ENCODE peak calls at places on chromosomes 7 and 10, in seven cellular contexts. One of them, this sample, is unnamed. For H3K4me1 and H3K36me3, the result is how much of the 10 kb centered on the place peaks cover.

GRCh38 chr7:20484366-20484765 is 131.1 kb upstream of the ABCB5 start:
- DNase-seq in stomach: no peak
- DNase-seq in tibial nerve: no peak
- DNase-seq in upper lobe of right lung: no peak
- DNase-seq in fibroblast of lung: peak
- DNase-seq in A673: peak
- DNase-seq in mesenchymal stem cell: no peak
- DNase-seq in this sample: no peak

GRCh38 chr10:50594012-50594411 is 29.7 kb downstream of the SGMS1 start:
- DNase-seq in mesenchymal stem cell: peak
- DNase-seq in stomach: no peak
- DNase-seq in tibial nerve: no peak
- DNase-seq in upper lobe of right lung: no peak
- DNase-seq in fibroblast of lung: peak
- DNase-seq in A673: peak
- DNase-seq in this sample: no peak

GRCh38 chr10:69383485-69384089 is 33.1 kb downstream of the TACR2 start:
- DNase-seq in mesenchymal stem cell: peak
- DNase-seq in A673: no peak
- DNase-seq in fibroblast of lung: peak
- DNase-seq in stomach: no peak
- DNase-seq in upper lobe of right lung: no peak
- DNase-seq in tibial nerve: no peak
- DNase-seq in this sample: no peak

GRCh38 chr7:70193514-70193913 is 595.2 kb downstream of the AUTS2 start:
- DNase-seq in stomach: no peak
- DNase-seq in fibroblast of lung: peak
- DNase-seq in tibial nerve: no peak
- DNase-seq in A673: peak
- DNase-seq in mesenchymal stem cell: peak
- DNase-seq in upper lobe of right lung: no peak
- DNase-seq in this sample: no peak

GRCh38 chr10:118241229-118242137 is 100.6 kb downstream of the FAM204A start:
- DNase-seq in stomach: peak
- DNase-seq in upper lobe of right lung: peak
- DNase-seq in fibroblast of lung: peak
- DNase-seq in mesenchymal stem cell: peak
- DNase-seq in A673: peak
- DNase-seq in tibial nerve: peak
- DNase-seq in this sample: peak

GRCh38 chr7:11297226-11297625 is 323.6 kb downstream of the PHF14 start:
- DNase-seq in upper lobe of right lung: no peak
- DNase-seq in fibroblast of lung: no peak
- DNase-seq in stomach: no peak
- DNase-seq in mesenchymal stem cell: no peak
- DNase-seq in A673: no peak
- DNase-seq in tibial nerve: no peak
- DNase-seq in this sample: no peak

GRCh38 chr7:47893238-47893637 is 55.0 kb downstream of the PKD1L1 start:
- DNase-seq in fibroblast of lung: no peak
- DNase-seq in A673: peak
- DNase-seq in tibial nerve: no peak
- DNase-seq in stomach: no peak
- DNase-seq in upper lobe of right lung: no peak
- DNase-seq in mesenchymal stem cell: no peak
- DNase-seq in this sample: no peak

GRCh38 chr7:84675633-84676034 is 481.0 kb upstream of the SEMA3A start:
- DNase-seq in stomach: peak
- DNase-seq in mesenchymal stem cell: no peak
- DNase-seq in upper lobe of right lung: no peak
- DNase-seq in fibroblast of lung: peak
- DNase-seq in A673: peak
- DNase-seq in tibial nerve: no peak
- DNase-seq in this sample: no peak

GRCh38 chr7:20554072-20554471 is 61.4 kb upstream of the ABCB5 start:
- DNase-seq in tibial nerve: no peak
- DNase-seq in upper lobe of right lung: no peak
- DNase-seq in fibroblast of lung: no peak
- DNase-seq in mesenchymal stem cell: no peak
- DNase-seq in stomach: no peak
- DNase-seq in A673: no peak
- DNase-seq in this sample: no peak

GRCh38 chr7:26656735-26657134 is 207.7 kb downstream of the SKAP2 start:
- DNase-seq in upper lobe of right lung: no peak
- DNase-seq in mesenchymal stem cell: no peak
- DNase-seq in stomach: no peak
- DNase-seq in A673: no peak
- DNase-seq in fibroblast of lung: no peak
- DNase-seq in tibial nerve: no peak
- DNase-seq in this sample: no peak

GRCh38 chr10:69327463-69328345 is 49.4 kb downstream of the HK1 start:
- DNase-seq in stomach: peak
- DNase-seq in mesenchymal stem cell: peak
- DNase-seq in upper lobe of right lung: peak
- DNase-seq in fibroblast of lung: peak
- DNase-seq in A673: peak
- DNase-seq in tibial nerve: no peak
- DNase-seq in this sample: peak

GRCh38 chr10:59127991-59128390 is 48.5 kb upstream of the PHYHIPL start:
- DNase-seq in fibroblast of lung: no peak
- DNase-seq in mesenchymal stem cell: no peak
- DNase-seq in stomach: no peak
- DNase-seq in upper lobe of right lung: no peak
- DNase-seq in A673: no peak
- DNase-seq in tibial nerve: no peak
- DNase-seq in this sample: no peak

GRCh38 chr10:119509909-119510451 is 32.5 kb downstream of the RGS10 start:
- DNase-seq in mesenchymal stem cell: no peak
- DNase-seq in tibial nerve: no peak
- DNase-seq in upper lobe of right lung: no peak
- DNase-seq in stomach: peak
- DNase-seq in fibroblast of lung: no peak
- DNase-seq in A673: no peak
- DNase-seq in this sample: peak

GRCh38 chr10:75375828-75376227 is 25.7 kb downstream of the ZNF503 start:
- DNase-seq in stomach: no peak
- DNase-seq in A673: no peak
- DNase-seq in upper lobe of right lung: no peak
- DNase-seq in fibroblast of lung: no peak
- DNase-seq in mesenchymal stem cell: no peak
- DNase-seq in tibial nerve: no peak
- DNase-seq in this sample: peak

GRCh38 chr10:59336632-59337031 is 25.7 kb downstream of the FAM13C start:
- DNase-seq in tibial nerve: no peak
- DNase-seq in stomach: no peak
- DNase-seq in mesenchymal stem cell: peak
- DNase-seq in fibroblast of lung: peak
- DNase-seq in A673: no peak
- DNase-seq in upper lobe of right lung: no peak
- DNase-seq in this sample: no peak

GRCh38 chr7:22639400-22639799 is 87.6 kb upstream of the IL6 start:
- DNase-seq in fibroblast of lung: peak
- DNase-seq in tibial nerve: no peak
- DNase-seq in mesenchymal stem cell: no peak
- DNase-seq in upper lobe of right lung: no peak
- DNase-seq in stomach: no peak
- DNase-seq in A673: no peak
- DNase-seq in this sample: no peak

GRCh38 chr10:93074137-93074596 is 474 bp downstream of the CYP26A1 start:
- DNase-seq in mesenchymal stem cell: no peak
- DNase-seq in fibroblast of lung: no peak
- DNase-seq in upper lobe of right lung: no peak
- DNase-seq in tibial nerve: no peak
- DNase-seq in A673: peak
- DNase-seq in stomach: no peak
- DNase-seq in this sample: no peak

GRCh38 chr10:117997673-117998072 is 49.1 kb downstream of the RAB11FIP2 start:
- DNase-seq in stomach: no peak
- DNase-seq in fibroblast of lung: no peak
- DNase-seq in upper lobe of right lung: no peak
- DNase-seq in mesenchymal stem cell: peak
- DNase-seq in tibial nerve: no peak
- DNase-seq in A673: no peak
- DNase-seq in this sample: no peak

GRCh38 chr7:427506-428103 is 92.0 kb downstream of the PDGFA start:
- DNase-seq in fibroblast of lung: no peak
- DNase-seq in stomach: no peak
- DNase-seq in A673: no peak
- DNase-seq in tibial nerve: no peak
- DNase-seq in mesenchymal stem cell: no peak
- DNase-seq in upper lobe of right lung: no peak
- DNase-seq in this sample: no peak

GRCh38 chr10:74771054-74771453 is 55.3 kb upstream of the KAT6B start:
- DNase-seq in tibial nerve: no peak
- DNase-seq in upper lobe of right lung: no peak
- DNase-seq in fibroblast of lung: no peak
- DNase-seq in A673: no peak
- DNase-seq in stomach: no peak
- DNase-seq in mesenchymal stem cell: no peak
- DNase-seq in this sample: no peak

GRCh38 chr10:69242037-69242843 is 22.1 kb downstream of the HKDC1 start:
- DNase-seq in fibroblast of lung: peak
- DNase-seq in A673: peak
- DNase-seq in tibial nerve: no peak
- DNase-seq in mesenchymal stem cell: no peak
- DNase-seq in upper lobe of right lung: no peak
- DNase-seq in stomach: no peak
- DNase-seq in this sample: no peak

GRCh38 chr10:62870866-62871265 is 54.7 kb upstream of the EGR2 start:
- DNase-seq in stomach: no peak
- DNase-seq in mesenchymal stem cell: no peak
- DNase-seq in upper lobe of right lung: no peak
- DNase-seq in tibial nerve: no peak
- DNase-seq in A673: no peak
- DNase-seq in fibroblast of lung: no peak
- DNase-seq in this sample: no peak

GRCh38 chr10:99788598-99789259 is 6.3 kb downstream of the ABCC2 start:
- DNase-seq in fibroblast of lung: peak
- DNase-seq in stomach: no peak
- DNase-seq in tibial nerve: peak
- DNase-seq in mesenchymal stem cell: peak
- DNase-seq in A673: no peak
- DNase-seq in upper lobe of right lung: no peak
- DNase-seq in this sample: no peak

GRCh38 chr7:79741684-79742083 is 288.2 kb upstream of the MAGI2 start:
- DNase-seq in tibial nerve: no peak
- DNase-seq in fibroblast of lung: no peak
- DNase-seq in A673: no peak
- DNase-seq in upper lobe of right lung: no peak
- DNase-seq in mesenchymal stem cell: no peak
- DNase-seq in stomach: no peak
- DNase-seq in this sample: no peak

GRCh38 chr10:10818082-10818481 is 199.6 kb upstream of the CELF2 start:
- DNase-seq in stomach: no peak
- DNase-seq in mesenchymal stem cell: peak
- DNase-seq in A673: no peak
- DNase-seq in tibial nerve: peak
- DNase-seq in upper lobe of right lung: no peak
- DNase-seq in fibroblast of lung: peak
- DNase-seq in this sample: no peak

DNA sequence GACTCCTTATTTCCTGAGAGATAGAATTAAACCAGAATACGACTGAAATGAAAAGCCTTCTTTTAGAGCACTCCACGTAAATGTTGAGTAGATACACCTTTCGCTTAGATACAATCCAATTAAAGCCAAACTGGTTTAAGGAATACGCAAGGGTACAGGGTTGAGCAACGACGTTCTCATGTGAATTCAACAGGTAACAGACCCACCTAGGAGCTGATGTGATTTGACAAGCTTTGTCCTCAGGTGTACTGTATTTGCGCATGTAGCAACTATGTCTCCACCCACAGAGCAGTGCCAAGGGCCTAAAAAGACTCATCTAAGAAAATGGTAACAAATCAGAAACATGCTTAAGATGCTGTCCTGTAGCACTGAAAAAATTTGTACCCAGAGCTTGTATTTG is 139.6 kb downstream of the GATA3 start:
- DNase-seq in mesenchymal stem cell: no peak
- DNase-seq in A673: no peak
- DNase-seq in tibial nerve: no peak
- DNase-seq in fibroblast of lung: no peak
- DNase-seq in stomach: no peak
- DNase-seq in upper lobe of right lung: no peak
- DNase-seq in this sample: no peak
- H3K4me1 ChIP-seq in mesenchymal stem cell: under half
- H3K4me1 ChIP-seq in A673: under half
- H3K4me1 ChIP-seq in tibial nerve: under half
- H3K4me1 ChIP-seq in fibroblast of lung: under half
- H3K4me1 ChIP-seq in stomach: under half
- H3K4me1 ChIP-seq in upper lobe of right lung: under half
- H3K4me1 ChIP-seq in this sample: under half

GRCh38 chr7:111509298-111509697 is 53.0 kb downstream of the IMMP2L start:
- DNase-seq in fibroblast of lung: no peak
- DNase-seq in mesenchymal stem cell: no peak
- DNase-seq in stomach: no peak
- DNase-seq in A673: no peak
- DNase-seq in upper lobe of right lung: no peak
- DNase-seq in tibial nerve: no peak
- DNase-seq in this sample: no peak

GRCh38 chr7:111510584-111511378 is 51.5 kb downstream of the IMMP2L start:
- DNase-seq in tibial nerve: no peak
- DNase-seq in stomach: no peak
- DNase-seq in A673: no peak
- DNase-seq in fibroblast of lung: no peak
- DNase-seq in upper lobe of right lung: no peak
- DNase-seq in mesenchymal stem cell: no peak
- DNase-seq in this sample: no peak

GRCh38 chr7:111511845-111512244 is 50.4 kb downstream of the IMMP2L start:
- DNase-seq in A673: no peak
- DNase-seq in fibroblast of lung: no peak
- DNase-seq in upper lobe of right lung: no peak
- DNase-seq in tibial nerve: no peak
- DNase-seq in mesenchymal stem cell: no peak
- DNase-seq in stomach: no peak
- DNase-seq in this sample: no peak

GRCh38 chr7:111508387-111508786 is 53.9 kb downstream of the IMMP2L start:
- DNase-seq in upper lobe of right lung: no peak
- DNase-seq in stomach: no peak
- DNase-seq in A673: no peak
- DNase-seq in fibroblast of lung: no peak
- DNase-seq in tibial nerve: no peak
- DNase-seq in mesenchymal stem cell: no peak
- DNase-seq in this sample: no peak

GRCh38 chr7:111510062-111510461 is 52.2 kb downstream of the IMMP2L start:
- DNase-seq in A673: no peak
- DNase-seq in mesenchymal stem cell: no peak
- DNase-seq in stomach: no peak
- DNase-seq in tibial nerve: no peak
- DNase-seq in fibroblast of lung: no peak
- DNase-seq in upper lobe of right lung: no peak
- DNase-seq in this sample: no peak
- H3K36me3 ChIP-seq in A673: under half
- H3K36me3 ChIP-seq in mesenchymal stem cell: under half
- H3K36me3 ChIP-seq in stomach: under half
- H3K36me3 ChIP-seq in tibial nerve: under half
- H3K36me3 ChIP-seq in fibroblast of lung: under half
- H3K36me3 ChIP-seq in upper lobe of right lung: under half
- H3K36me3 ChIP-seq in this sample: under half

GRCh38 chr7:133853706-133854276 is 273.3 kb upstream of the LRGUK start:
- DNase-seq in upper lobe of right lung: no peak
- DNase-seq in tibial nerve: no peak
- DNase-seq in A673: peak
- DNase-seq in mesenchymal stem cell: peak
- DNase-seq in stomach: peak
- DNase-seq in fibroblast of lung: peak
- DNase-seq in this sample: no peak
- H3K4me3 ChIP-seq in upper lobe of right lung: no peak
- H3K4me3 ChIP-seq in tibial nerve: no peak
- H3K4me3 ChIP-seq in A673: no peak
- H3K4me3 ChIP-seq in mesenchymal stem cell: no peak
- H3K4me3 ChIP-seq in stomach: no peak
- H3K4me3 ChIP-seq in fibroblast of lung: no peak
- H3K4me3 ChIP-seq in this sample: no peak

GRCh38 chr10:77854115-77854514 is 72.4 kb downstream of the DLG5 start:
- DNase-seq in mesenchymal stem cell: no peak
- DNase-seq in A673: no peak
- DNase-seq in tibial nerve: no peak
- DNase-seq in stomach: no peak
- DNase-seq in upper lobe of right lung: no peak
- DNase-seq in fibroblast of lung: no peak
- DNase-seq in this sample: no peak
- H3K4me1 ChIP-seq in mesenchymal stem cell: under half
- H3K4me1 ChIP-seq in A673: under half
- H3K4me1 ChIP-seq in tibial nerve: under half
- H3K4me1 ChIP-seq in stomach: under half
- H3K4me1 ChIP-seq in upper lobe of right lung: under half
- H3K4me1 ChIP-seq in fibroblast of lung: under half
- H3K4me1 ChIP-seq in this sample: under half

This sample was measured in aorta.